ENCODE peak calls at places on chromosomes 2 and 18, in six cellular contexts. K, D, R, U, N and E are unnamed samples.

GRCh38 chr2:40281021-40281940 is 170.6 kb downstream of the SLC8A1 start:
- DNase-seq in K (peak), D (peak), R (no peak), U (peak), N (peak), E (peak)

GRCh38 chr2:58449286-58450010 is 208.3 kb upstream of the FANCL start:
- DNase-seq in K (no peak), D (no peak), R (no peak), U (peak), N (no peak), E (no peak)

GRCh38 chr2:211941359-211941758 is 597.2 kb downstream of the ERBB4 start:
- DNase-seq in K (no peak), D (no peak), R (no peak), U (no peak), N (no peak), E (no peak)

GRCh38 chr2:102558463-102558862 is 60.9 kb upstream of the SLC9A2 start:
- DNase-seq in K (peak), D (no peak), R (no peak), U (no peak), N (peak), E (no peak)

GRCh38 chr2:200483729-200484198 is 26.1 kb downstream of the KCTD18 start:
- DNase-seq in K (peak), D (no peak), R (no peak), U (peak), N (peak), E (no peak)

GRCh38 chr18:76376668-76377358 is 118.2 kb downstream of the ZNF516 start:
- DNase-seq in K (peak), D (no peak), R (no peak), U (no peak), N (no peak), E (no peak)

GRCh38 chr2:62344472-62344871 is 148.6 kb downstream of the B3GNT2 start:
- DNase-seq in K (peak), D (no peak), R (no peak), U (peak), N (no peak), E (no peak)

GRCh38 chr2:138601438-138602165 is 100.0 kb downstream of the SPOPL start:
- DNase-seq in K (peak), D (no peak), R (no peak), U (peak), N (no peak), E (no peak)

GRCh38 chr2:239153806-239154591 is 246.8 kb downstream of the HDAC4 start:
- DNase-seq in K (no peak), D (no peak), R (no peak), U (no peak), N (no peak), E (no peak)

GRCh38 chr2:237627463-237628321 is at the start of gene LRRFIP1:
- DNase-seq in K (no peak), D (no peak), R (no peak), U (peak), N (no peak), E (no peak)

GRCh38 chr2:109494842-109495241 is 118.9 kb downstream of the SEPTIN10 start:
- DNase-seq in K (no peak), D (no peak), R (no peak), U (no peak), N (no peak), E (no peak)

GRCh38 chr18:36441872-36442271 is 144.4 kb downstream of the FHOD3 start:
- DNase-seq in K (peak), D (peak), R (no peak), U (peak), N (peak), E (peak)

GRCh38 chr2:22904126-22904684 is 480.8 kb upstream of the KLHL29 start:
- DNase-seq in K (peak), D (no peak), R (no peak), U (no peak), N (no peak), E (no peak)

GRCh38 chr2:177056540-177056939 is 156.1 kb upstream of the HNRNPA3 start:
- DNase-seq in K (no peak), D (no peak), R (no peak), U (no peak), N (no peak), E (no peak)

GRCh38 chr2:73488079-73488478 is 102.4 kb downstream of the ALMS1 start:
- DNase-seq in K (no peak), D (no peak), R (no peak), U (no peak), N (no peak), E (no peak)

GRCh38 chr2:35820404-35820803 is 535.2 kb upstream of the CRIM1 start:
- DNase-seq in K (no peak), D (no peak), R (no peak), U (no peak), N (no peak), E (no peak)

GRCh38 chr2:35822716-35823115 is 532.9 kb upstream of the CRIM1 start:
- DNase-seq in K (no peak), D (no peak), R (no peak), U (no peak), N (no peak), E (no peak)

GRCh38 chr2:35821675-35822074 is 533.9 kb upstream of the CRIM1 start:
- DNase-seq in K (no peak), D (no peak), R (no peak), U (no peak), N (no peak), E (no peak)

GRCh38 chr2:35819053-35819452 is 536.5 kb upstream of the CRIM1 start:
- DNase-seq in K (no peak), D (no peak), R (no peak), U (no peak), N (no peak), E (no peak)
- TF ChIP-seq CTCF in K (no peak), D (no peak), R (no peak), U (no peak), N (no peak), E (no peak)

GRCh38 chr2:231337807-231338759 is 57.4 kb upstream of the B3GNT7 start:
- DNase-seq in K (no peak), D (no peak), R (no peak), U (no peak), N (no peak), E (no peak)
- TF ChIP-seq CTCF in K (no peak), D (no peak), R (no peak), U (no peak), N (no peak), E (no peak)

GRCh38 chr18:37484893-37485834 is 80.4 kb downstream of the CELF4 start:
- DNase-seq in K (peak), D (no peak), R (no peak), U (peak), N (no peak), E (no peak)
- TF ChIP-seq CTCF in K (no peak), D (peak), R (no peak), U (no peak), N (no peak), E (peak)

DNA sequence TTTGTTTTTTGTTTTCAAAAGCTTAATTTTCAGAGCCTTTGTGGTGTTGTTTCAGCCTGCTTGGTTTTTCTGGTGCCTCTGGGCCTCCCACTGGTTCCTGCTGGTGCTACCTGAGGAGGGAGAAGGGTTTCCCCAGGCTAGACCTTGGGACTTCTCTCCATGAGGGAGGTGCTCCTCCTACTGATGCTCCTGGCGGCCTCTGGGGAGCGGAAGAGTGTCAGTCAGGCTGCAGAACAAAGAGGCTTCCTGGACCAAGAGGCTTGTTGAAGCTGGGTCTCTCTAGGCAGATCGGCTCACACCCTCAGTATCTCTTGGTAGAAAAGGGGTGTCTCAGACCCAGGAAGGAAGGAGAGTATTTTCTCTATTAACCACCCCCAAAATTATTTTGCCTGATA is 32.2 kb downstream of the RFX8 start:
- DNase-seq in K (no peak), D (no peak), R (no peak), U (no peak), N (no peak), E (no peak)
- TF ChIP-seq CTCF in K (no peak), D (no peak), R (no peak), U (no peak), N (no peak), E (no peak)

GRCh38 chr2:133819906-133820305 is 251.6 kb upstream of the NCKAP5 start:
- DNase-seq in K (peak), D (no peak), R (no peak), U (peak), N (peak), E (no peak)
- TF ChIP-seq CTCF in K (no peak), D (no peak), R (no peak), U (no peak), N (no peak), E (no peak)

GRCh38 chr2:10305715-10306114 is 3.0 kb downstream of the HPCAL1 start:
- DNase-seq in K (no peak), D (no peak), R (peak), U (no peak), N (no peak), E (no peak)
- TF ChIP-seq CTCF in K (peak), D (no peak), R (peak), U (peak), N (no peak), E (no peak)

GRCh38 chr18:12394428-12394827 is 13.3 kb upstream of the PRELID3A start:
- DNase-seq in K (no peak), D (no peak), R (no peak), U (no peak), N (no peak), E (no peak)
- TF ChIP-seq CTCF in K (peak), D (peak), R (peak), U (peak), N (peak), E (peak)

GRCh38 chr18:55900380-55900779 is 312.4 kb upstream of the TCF4 start:
- DNase-seq in K (no peak), D (peak), R (no peak), U (peak), N (peak), E (no peak)
- TF ChIP-seq CTCF in K (no peak), D (no peak), R (no peak), U (no peak), N (no peak), E (no peak)

GRCh38 chr2:140473851-140474250 is 1657.0 kb downstream of the LRP1B start:
- DNase-seq in K (no peak), D (no peak), R (no peak), U (no peak), N (no peak), E (no peak)
- TF ChIP-seq CTCF in K (no peak), D (no peak), R (no peak), U (no peak), N (no peak), E (no peak)

GRCh38 chr2:231527955-231528635 is 2.1 kb downstream of the NMUR1 start:
- DNase-seq in K (no peak), D (no peak), R (no peak), U (no peak), N (no peak), E (no peak)

GRCh38 chr2:231531408-231532188 is 1.4 kb upstream of the NMUR1 start:
- DNase-seq in K (peak), D (no peak), R (no peak), U (peak), N (peak), E (no peak)

GRCh38 chr2:231528636-231529030 is 1.6 kb downstream of the NMUR1 start:
- DNase-seq in K (no peak), D (no peak), R (no peak), U (no peak), N (no peak), E (no peak)

GRCh38 chr2:231532189-231533035 is 2.2 kb upstream of the NMUR1 start:
- DNase-seq in K (no peak), D (no peak), R (no peak), U (no peak), N (no peak), E (no peak)

GRCh38 chr2:231530099-231531085 is at the start of gene NMUR1:
- DNase-seq in K (no peak), D (no peak), R (peak), U (no peak), N (peak), E (no peak)
- TF ChIP-seq CTCF in K (no peak), D (peak), R (peak), U (peak), N (peak), E (peak)